ENCODE peak calls at places on chromosomes 2 and 18, in seven cellular contexts. Q is OCI-M1; T is NCI-H2081; A is stimulated activated CD8-positive, alpha-beta memory T cell treated with anti-CD3 and anti-CD28 coated beads, Interleukin-4, amount 100 ng/mL, for 4 hours; N is mucosa of gallbladder; U is iris pigment epithelial cell; W is GM12865. O is an unnamed sample.

GRCh38 chr2:98623657-98624056 is 15.3 kb downstream of the UNC50 start:
- DNase-seq in Q (no peak), T (peak), A (no peak), N (no peak), U (peak), W (no peak), O (no peak)

GRCh38 chr2:105114551-105114950 is 76.7 kb downstream of the MRPS9 start:
- DNase-seq in Q (peak), T (peak), A (no peak), N (no peak), U (peak), W (peak), O (no peak)

GRCh38 chr2:64876137-64876647 is 113.0 kb upstream of the SLC1A4 start:
- DNase-seq in Q (no peak), T (no peak), A (no peak), N (no peak), U (peak), W (no peak), O (no peak)

GRCh38 chr2:36404312-36404711 is 48.7 kb downstream of the CRIM1 start:
- DNase-seq in Q (no peak), T (no peak), A (no peak), N (no peak), U (peak), W (no peak), O (no peak)

GRCh38 chr2:66080136-66080535 is 354.8 kb upstream of the MEIS1 start:
- DNase-seq in Q (no peak), T (no peak), A (no peak), N (no peak), U (no peak), W (no peak), O (no peak)

GRCh38 chr18:7201096-7201495 is 29.8 kb upstream of the LRRC30 start:
- DNase-seq in Q (no peak), T (no peak), A (no peak), N (no peak), U (no peak), W (no peak), O (no peak)

GRCh38 chr2:26184555-26185303 is 11.8 kb downstream of the GAREM2 start:
- DNase-seq in Q (no peak), T (peak), A (peak), N (peak), U (peak), W (peak), O (peak)

GRCh38 chr2:144603334-144603733 is 83.4 kb upstream of the ZEB2 start:
- DNase-seq in Q (no peak), T (no peak), A (no peak), N (no peak), U (no peak), W (peak), O (no peak)

GRCh38 chr2:190581997-190582396 is 47.5 kb upstream of the NEMP2 start:
- DNase-seq in Q (no peak), T (no peak), A (no peak), N (no peak), U (no peak), W (no peak), O (no peak)

GRCh38 chr2:11013196-11013595 is 101.5 kb downstream of the KCNF1 start:
- DNase-seq in Q (no peak), T (no peak), A (no peak), N (no peak), U (no peak), W (no peak), O (no peak)

GRCh38 chr2:226796840-226797288 is 2.8 kb downstream of the IRS1 start:
- DNase-seq in Q (no peak), T (no peak), A (no peak), N (peak), U (no peak), W (no peak), O (no peak)

GRCh38 chr18:44945847-44946490 is 265.3 kb downstream of the SETBP1 start:
- DNase-seq in Q (no peak), T (peak), A (no peak), N (no peak), U (no peak), W (no peak), O (no peak)

GRCh38 chr2:8006626-8007025 is 675.2 kb upstream of the ID2 start:
- DNase-seq in Q (no peak), T (no peak), A (no peak), N (no peak), U (no peak), W (no peak), O (no peak)

GRCh38 chr18:54679318-54680149 is 88.5 kb downstream of the DYNAP start:
- DNase-seq in Q (peak), T (peak), A (no peak), N (peak), U (peak), W (peak), O (peak)